ENCODE peak calls at places on chromosomes 1 and 21, in four cellular contexts. One of them, this sample, is unnamed.

GRCh38 chr1:53220962-53221286 is 490 bp upstream of the CZIB start:
- DNase-seq in OCI-LY7: no peak
- DNase-seq in epithelial cell of esophagus: no peak
- DNase-seq in foreskin keratinocyte: no peak
- DNase-seq in this sample: no peak

GRCh38 chr1:115218034-115218405 is 120.0 kb downstream of the NGF start:
- DNase-seq in OCI-LY7: no peak
- DNase-seq in epithelial cell of esophagus: no peak
- DNase-seq in foreskin keratinocyte: no peak
- DNase-seq in this sample: no peak

GRCh38 chr1:163315773-163316374 is 5.9 kb upstream of the NUF2 start:
- DNase-seq in OCI-LY7: peak
- DNase-seq in epithelial cell of esophagus: peak
- DNase-seq in foreskin keratinocyte: peak
- DNase-seq in this sample: peak

GRCh38 chr1:171834831-171835230 is 6.5 kb upstream of the DNM3 start:
- DNase-seq in OCI-LY7: no peak
- DNase-seq in epithelial cell of esophagus: no peak
- DNase-seq in foreskin keratinocyte: no peak
- DNase-seq in this sample: no peak

GRCh38 chr1:212157252-212157651 is 121.7 kb downstream of the DTL start:
- DNase-seq in OCI-LY7: no peak
- DNase-seq in epithelial cell of esophagus: peak
- DNase-seq in foreskin keratinocyte: peak
- DNase-seq in this sample: no peak

GRCh38 chr1:226875641-226876295 is 5.4 kb downstream of the PSEN2 start:
- DNase-seq in OCI-LY7: no peak
- DNase-seq in epithelial cell of esophagus: peak
- DNase-seq in foreskin keratinocyte: peak
- DNase-seq in this sample: no peak

GRCh38 chr1:10625554-10625953 is 150.8 kb downstream of the PEX14 start:
- DNase-seq in OCI-LY7: no peak
- DNase-seq in epithelial cell of esophagus: no peak
- DNase-seq in foreskin keratinocyte: no peak
- DNase-seq in this sample: no peak

GRCh38 chr1:221564891-221565290 is 177.0 kb downstream of the DUSP10 start:
- DNase-seq in OCI-LY7: no peak
- DNase-seq in epithelial cell of esophagus: no peak
- DNase-seq in foreskin keratinocyte: no peak
- DNase-seq in this sample: no peak

GRCh38 chr1:227733751-227734545 is 1.2 kb downstream of the JMJD4 start:
- DNase-seq in OCI-LY7: no peak
- DNase-seq in epithelial cell of esophagus: peak
- DNase-seq in foreskin keratinocyte: peak
- DNase-seq in this sample: no peak

GRCh38 chr1:153991151-153991472 is 550 bp downstream of the RPS27 start:
- DNase-seq in OCI-LY7: no peak
- DNase-seq in epithelial cell of esophagus: no peak
- DNase-seq in foreskin keratinocyte: no peak
- DNase-seq in this sample: no peak

GRCh38 chr1:9659328-9659727 is 7.8 kb downstream of the PIK3CD start:
- DNase-seq in OCI-LY7: no peak
- DNase-seq in epithelial cell of esophagus: peak
- DNase-seq in foreskin keratinocyte: peak
- DNase-seq in this sample: no peak

GRCh38 chr1:172837816-172838680 is 179.1 kb downstream of the FASLG start:
- DNase-seq in OCI-LY7: no peak
- DNase-seq in epithelial cell of esophagus: peak
- DNase-seq in foreskin keratinocyte: peak
- DNase-seq in this sample: no peak

GRCh38 chr1:231803353-231803752 is 176.8 kb downstream of the DISC1 start:
- DNase-seq in OCI-LY7: no peak
- DNase-seq in epithelial cell of esophagus: no peak
- DNase-seq in foreskin keratinocyte: no peak
- DNase-seq in this sample: no peak

GRCh38 chr1:56481140-56481694 is 98.1 kb downstream of the PLPP3 start:
- DNase-seq in OCI-LY7: no peak
- DNase-seq in epithelial cell of esophagus: no peak
- DNase-seq in foreskin keratinocyte: no peak
- DNase-seq in this sample: no peak

GRCh38 chr1:58395355-58395754 is 151.2 kb downstream of the OMA1 start:
- DNase-seq in OCI-LY7: no peak
- DNase-seq in epithelial cell of esophagus: peak
- DNase-seq in foreskin keratinocyte: peak
- DNase-seq in this sample: no peak

GRCh38 chr1:28126212-28126611 is 37.8 kb upstream of the EYA3 start:
- DNase-seq in OCI-LY7: no peak
- DNase-seq in epithelial cell of esophagus: no peak
- DNase-seq in foreskin keratinocyte: no peak
- DNase-seq in this sample: no peak

GRCh38 chr1:117570988-117571409 is 34.8 kb upstream of the TENT5C start:
- DNase-seq in OCI-LY7: peak
- DNase-seq in epithelial cell of esophagus: peak
- DNase-seq in foreskin keratinocyte: no peak
- DNase-seq in this sample: no peak

GRCh38 chr21:45255381-45256020 is 32.2 kb downstream of the POFUT2 start:
- DNase-seq in OCI-LY7: peak
- DNase-seq in epithelial cell of esophagus: no peak
- DNase-seq in foreskin keratinocyte: no peak
- DNase-seq in this sample: peak

GRCh38 chr21:39863111-39863510 is 4.1 kb upstream of the PCP4 start:
- DNase-seq in OCI-LY7: no peak
- DNase-seq in epithelial cell of esophagus: peak
- DNase-seq in foreskin keratinocyte: no peak
- DNase-seq in this sample: no peak

GRCh38 chr1:13228343-13228781 is 2.4 kb upstream of the PRAMEF18 start:
- DNase-seq in OCI-LY7: peak
- DNase-seq in epithelial cell of esophagus: no peak
- DNase-seq in foreskin keratinocyte: no peak
- DNase-seq in this sample: peak

GRCh38 chr1:203537806-203538464 is 44.0 kb downstream of the OPTC start:
- DNase-seq in OCI-LY7: no peak
- DNase-seq in epithelial cell of esophagus: no peak
- DNase-seq in foreskin keratinocyte: no peak
- DNase-seq in this sample: no peak

GRCh38 chr1:32949519-32949918 is 15.1 kb downstream of the RNF19B start:
- DNase-seq in OCI-LY7: no peak
- DNase-seq in epithelial cell of esophagus: no peak
- DNase-seq in foreskin keratinocyte: no peak
- DNase-seq in this sample: no peak

GRCh38 chr1:49552101-49552500 is 471.7 kb downstream of the AGBL4 start:
- DNase-seq in OCI-LY7: no peak
- DNase-seq in epithelial cell of esophagus: no peak
- DNase-seq in foreskin keratinocyte: no peak
- DNase-seq in this sample: no peak

GRCh38 chr21:20040768-20041167 is 957.4 kb upstream of the NCAM2 start:
- DNase-seq in OCI-LY7: no peak
- DNase-seq in epithelial cell of esophagus: no peak
- DNase-seq in foreskin keratinocyte: no peak
- DNase-seq in this sample: no peak
- TF ChIP-seq CTCF in OCI-LY7: no peak
- TF ChIP-seq CTCF in epithelial cell of esophagus: no peak
- TF ChIP-seq CTCF in foreskin keratinocyte: no peak
- TF ChIP-seq CTCF in this sample: no peak

GRCh38 chr1:190615818-190616217 is 138.2 kb upstream of the BRINP3 start:
- DNase-seq in OCI-LY7: peak
- DNase-seq in epithelial cell of esophagus: no peak
- DNase-seq in foreskin keratinocyte: no peak
- DNase-seq in this sample: no peak
- TF ChIP-seq CTCF in OCI-LY7: peak
- TF ChIP-seq CTCF in epithelial cell of esophagus: no peak
- TF ChIP-seq CTCF in foreskin keratinocyte: no peak
- TF ChIP-seq CTCF in this sample: no peak

GRCh38 chr1:243477676-243478075 is 221.8 kb downstream of the SDCCAG8 start:
- DNase-seq in OCI-LY7: no peak
- DNase-seq in epithelial cell of esophagus: no peak
- DNase-seq in foreskin keratinocyte: no peak
- DNase-seq in this sample: no peak

GRCh38 chr1:243474384-243474851 is 218.6 kb downstream of the SDCCAG8 start:
- DNase-seq in OCI-LY7: no peak
- DNase-seq in epithelial cell of esophagus: no peak
- DNase-seq in foreskin keratinocyte: no peak
- DNase-seq in this sample: no peak

GRCh38 chr1:243473281-243474210 is 217.7 kb downstream of the SDCCAG8 start:
- DNase-seq in OCI-LY7: no peak
- DNase-seq in epithelial cell of esophagus: peak
- DNase-seq in foreskin keratinocyte: peak
- DNase-seq in this sample: peak

GRCh38 chr1:243474906-243475305 is 219.1 kb downstream of the SDCCAG8 start:
- DNase-seq in OCI-LY7: no peak
- DNase-seq in epithelial cell of esophagus: no peak
- DNase-seq in foreskin keratinocyte: no peak
- DNase-seq in this sample: no peak

DNA sequence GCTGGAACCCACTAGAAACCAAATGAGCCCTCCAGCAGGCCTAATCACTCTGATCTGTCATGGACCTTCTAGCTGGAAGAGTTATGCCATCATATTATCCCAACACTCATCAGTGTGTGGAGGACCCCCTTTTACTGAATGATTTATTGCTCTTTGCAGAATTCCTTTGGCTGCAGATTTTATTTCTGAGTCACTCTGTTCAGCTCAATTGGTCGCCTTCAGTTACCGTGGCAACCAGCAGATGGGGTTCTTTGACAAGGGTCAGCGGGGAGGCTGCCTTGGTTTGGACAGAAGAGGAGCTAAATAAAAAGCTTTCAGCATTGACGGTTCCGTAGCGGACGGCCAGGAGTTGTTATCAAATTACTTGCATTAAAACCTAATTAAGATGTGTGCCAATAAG is 220.1 kb downstream of the SDCCAG8 start:
- DNase-seq in OCI-LY7: no peak
- DNase-seq in epithelial cell of esophagus: no peak
- DNase-seq in foreskin keratinocyte: no peak
- DNase-seq in this sample: no peak
- TF ChIP-seq CTCF in OCI-LY7: no peak
- TF ChIP-seq CTCF in epithelial cell of esophagus: no peak
- TF ChIP-seq CTCF in foreskin keratinocyte: peak
- TF ChIP-seq CTCF in this sample: no peak

DNA sequence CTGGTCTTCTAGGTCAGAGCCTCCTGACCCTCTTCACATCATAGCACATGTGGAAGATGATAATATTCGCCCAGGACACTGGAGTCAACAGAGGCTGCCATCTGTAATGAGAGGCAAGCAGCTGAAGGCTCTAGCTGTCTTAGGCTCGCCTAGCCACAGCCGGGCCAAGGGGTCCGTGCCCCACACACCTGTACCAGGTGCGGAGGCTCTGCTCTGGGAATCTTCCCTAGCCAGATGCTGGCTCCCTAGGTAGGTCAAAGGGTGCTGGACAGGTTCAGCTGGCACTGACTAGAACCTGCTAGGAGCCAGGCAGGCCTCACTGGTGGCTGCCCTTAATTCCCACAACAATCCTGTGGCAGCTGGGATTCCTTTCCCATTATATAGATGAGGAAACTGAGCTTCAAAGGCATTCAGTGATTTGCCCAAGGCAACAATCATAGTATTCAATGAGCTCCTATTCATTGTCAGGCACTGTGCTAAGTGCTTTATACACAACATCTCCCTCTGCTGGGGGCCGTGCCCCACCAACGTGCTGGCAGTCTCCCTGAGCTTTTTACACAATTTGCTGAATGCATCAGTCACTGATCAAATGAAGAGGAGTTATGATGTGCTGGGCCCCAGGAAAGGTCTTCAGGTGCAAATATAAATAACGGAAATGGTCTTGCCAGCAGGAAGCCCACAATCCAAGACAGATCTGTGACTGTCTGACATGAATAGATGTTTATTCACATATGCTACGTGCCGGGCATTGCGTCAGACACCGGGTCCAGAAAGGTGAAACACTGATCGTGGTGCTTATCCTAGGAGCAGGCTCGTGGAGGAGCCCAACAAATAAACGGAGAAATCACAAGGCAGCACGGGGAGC is 58.0 kb downstream of the DDX20 start:
- DNase-seq in OCI-LY7: peak
- DNase-seq in epithelial cell of esophagus: no peak
- DNase-seq in foreskin keratinocyte: no peak
- DNase-seq in this sample: no peak
- TF ChIP-seq CTCF in OCI-LY7: peak
- TF ChIP-seq CTCF in epithelial cell of esophagus: no peak
- TF ChIP-seq CTCF in foreskin keratinocyte: peak
- TF ChIP-seq CTCF in this sample: no peak

This sample was measured in GM20000.